ENCODE peak calls at places on chromosomes 4 and X, in eight cellular contexts. D is CD8-positive, alpha-beta T cell; E is thyroid gland; H is IMR-90; R is GM23338; X is esophagus squamous epithelium; T is mammary epithelial cell; I is neuronal stem cell. S is an unnamed sample.

GRCh38 chr4:73053076-73053475 is 16.4 kb downstream of the COX18 start:
- DNase-seq in R (no peak), D (no peak), T (no peak), I (no peak), X (no peak), E (no peak), H (peak), S (no peak)

GRCh38 chr4:87555751-87556619 is 26.8 kb upstream of the SPARCL1 start:
- DNase-seq in T (peak), E (no peak), R (no peak), I (no peak), H (peak), D (no peak), X (no peak), S (no peak)

GRCh38 chr4:19987746-19988145 is 264.0 kb upstream of the SLIT2 start:
- DNase-seq in D (no peak), E (no peak), T (no peak), X (no peak), R (no peak), H (peak), I (no peak), S (no peak)

GRCh38 chrX:88135735-88136134 is 611.3 kb upstream of the CPXCR1 start:
- DNase-seq in D (no peak), E (no peak), I (peak), T (no peak), H (no peak), R (peak), X (no peak), S (no peak)

GRCh38 chr4:41061482-41062185 is 152.7 kb downstream of the APBB2 start:
- DNase-seq in R (no peak), X (no peak), I (no peak), D (no peak), H (peak), E (no peak), T (no peak), S (no peak)

GRCh38 chr4:168569066-168569908 is 72.4 kb downstream of the PALLD start:
- DNase-seq in R (no peak), X (no peak), H (no peak), I (no peak), D (no peak), E (no peak), T (peak), S (no peak)

GRCh38 chrX:150365953-150366911 is 3.1 kb downstream of the MAMLD1 start:
- DNase-seq in E (peak), R (peak), I (peak), T (peak), H (peak), D (no peak), X (no peak), S (peak)

GRCh38 chr4:84401669-84402068 is 97.4 kb downstream of the NKX6-1 start:
- DNase-seq in I (no peak), X (no peak), D (no peak), R (peak), T (no peak), H (no peak), E (peak), S (no peak)

GRCh38 chr4:159608434-159608833 is 505.6 kb downstream of the RAPGEF2 start:
- DNase-seq in I (no peak), T (peak), X (no peak), R (no peak), H (no peak), D (no peak), E (no peak), S (peak)

GRCh38 chrX:132489256-132490085 is 633 bp upstream of the MBNL3 start:
- DNase-seq in I (peak), H (peak), X (no peak), T (peak), R (peak), E (peak), D (peak), S (peak)

GRCh38 chrX:103215037-103215767 is at the start of gene BEX4:
- DNase-seq in H (peak), I (peak), T (peak), X (peak), D (peak), E (peak), R (peak), S (peak)

GRCh38 chr4:93828830-93829530 is 427 bp downstream of the ATOH1 start:
- DNase-seq in E (peak), T (no peak), X (no peak), I (peak), H (no peak), D (no peak), R (peak), S (peak)

GRCh38 chrX:40885984-40886383 is 150.6 kb upstream of the MED14 start:
- DNase-seq in D (no peak), I (no peak), H (no peak), T (no peak), R (no peak), E (no peak), X (no peak), S (no peak)

GRCh38 chrX:13377537-13377936 is 57.7 kb upstream of the ATXN3L start:
- DNase-seq in T (peak), H (peak), I (no peak), R (no peak), X (no peak), E (no peak), D (no peak), S (no peak)

GRCh38 chr4:87219648-87220093 is 747 bp downstream of the KLHL8 start:
- DNase-seq in R (peak), T (no peak), H (peak), D (peak), E (peak), X (peak), I (no peak), S (peak)

GRCh38 chrX:16196829-16197228 is 29.5 kb downstream of the MAGEB17 start:
- DNase-seq in H (no peak), R (no peak), X (no peak), I (no peak), D (no peak), E (no peak), T (no peak), S (no peak)

GRCh38 chr4:43690121-43690520 is 758.5 kb downstream of the KCTD8 start:
- DNase-seq in T (peak), R (no peak), H (peak), I (no peak), D (no peak), X (no peak), E (no peak), S (no peak)

DNA sequence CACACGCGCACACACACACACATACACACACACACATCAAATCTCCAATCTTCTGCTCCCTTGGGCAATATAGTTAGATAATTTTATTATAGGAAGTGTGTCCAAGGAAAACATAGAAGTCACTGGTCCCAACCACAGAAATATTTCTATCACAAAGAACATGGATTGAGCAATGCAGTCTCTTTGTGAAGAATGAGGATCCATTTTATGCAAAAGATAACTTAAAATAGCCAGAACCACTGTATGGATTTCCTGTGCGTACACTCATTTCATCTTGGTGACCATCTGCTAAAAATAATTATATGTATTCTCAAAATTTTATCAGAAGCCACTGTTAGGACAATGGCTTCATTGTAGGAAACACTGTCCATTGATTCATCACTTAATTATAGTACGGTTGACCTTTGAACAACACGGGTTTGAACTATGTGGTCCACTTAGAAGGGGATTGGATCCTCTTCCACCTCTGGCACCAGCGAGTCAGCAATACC is 169.6 kb upstream of the MXRA5 start:
- DNase-seq in X (no peak), I (no peak), T (peak), E (no peak), H (peak), D (no peak), R (no peak), S (no peak)
- H3K27ac ChIP-seq in X (no peak), I (no peak), T (no peak), E (no peak), H (peak), D (no peak), R (no peak), S (no peak)

GRCh38 chrX:74351760-74352159 is 47.8 kb downstream of the ZCCHC13 start:
- DNase-seq in T (peak), H (peak), I (no peak), X (no peak), D (no peak), E (no peak), R (no peak), S (no peak)
- H3K27ac ChIP-seq in T (no peak), H (no peak), I (no peak), X (no peak), D (no peak), E (no peak), R (no peak), S (no peak)

DNA sequence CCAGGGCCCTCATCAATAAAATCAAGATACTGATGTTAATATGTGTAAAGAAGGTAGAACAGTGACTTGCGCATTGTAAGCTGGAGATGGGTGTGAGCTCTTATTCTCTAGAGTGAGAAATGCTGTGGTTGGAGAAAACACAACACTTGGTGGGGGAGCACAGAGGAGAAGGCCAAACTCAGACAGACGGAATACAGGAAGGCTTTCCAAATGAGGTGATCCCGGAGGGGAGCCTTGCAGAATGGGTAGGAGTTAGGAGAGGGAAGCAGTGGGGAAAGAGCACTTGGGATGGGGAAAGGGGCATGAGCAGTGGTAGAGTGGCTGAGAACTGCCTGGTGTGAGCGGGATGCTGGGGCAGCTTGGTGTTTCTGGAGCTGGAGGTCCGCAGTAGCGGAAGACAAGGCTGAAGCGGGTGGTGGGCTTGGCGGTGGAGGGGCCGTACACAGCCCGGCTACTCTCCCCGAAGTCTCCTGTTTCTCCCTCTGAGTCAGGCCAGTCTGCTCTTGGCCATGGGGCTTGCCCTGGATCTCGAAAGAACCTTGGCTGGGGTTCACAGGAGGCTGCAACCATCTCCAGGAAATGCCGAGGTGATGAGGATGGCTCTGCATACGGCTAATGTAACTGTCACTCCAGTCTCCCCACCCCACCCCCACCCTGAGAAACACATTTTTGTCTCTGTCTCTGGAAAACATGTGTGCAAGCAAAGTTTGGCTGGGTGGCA is 11.3 kb upstream of the PLAC1 start:
- DNase-seq in X (no peak), E (no peak), T (peak), R (no peak), H (peak), D (no peak), I (no peak), S (no peak)
- H3K27ac ChIP-seq in X (no peak), E (no peak), T (peak), R (no peak), H (peak), D (no peak), I (no peak), S (no peak)

GRCh38 chrX:38351346-38351745 is 1.1 kb upstream of the OTC start:
- DNase-seq in X (no peak), H (no peak), R (no peak), T (no peak), D (no peak), E (no peak), I (no peak), S (no peak)
- H3K27ac ChIP-seq in X (no peak), H (no peak), R (no peak), T (no peak), D (no peak), E (no peak), I (no peak), S (no peak)

DNA sequence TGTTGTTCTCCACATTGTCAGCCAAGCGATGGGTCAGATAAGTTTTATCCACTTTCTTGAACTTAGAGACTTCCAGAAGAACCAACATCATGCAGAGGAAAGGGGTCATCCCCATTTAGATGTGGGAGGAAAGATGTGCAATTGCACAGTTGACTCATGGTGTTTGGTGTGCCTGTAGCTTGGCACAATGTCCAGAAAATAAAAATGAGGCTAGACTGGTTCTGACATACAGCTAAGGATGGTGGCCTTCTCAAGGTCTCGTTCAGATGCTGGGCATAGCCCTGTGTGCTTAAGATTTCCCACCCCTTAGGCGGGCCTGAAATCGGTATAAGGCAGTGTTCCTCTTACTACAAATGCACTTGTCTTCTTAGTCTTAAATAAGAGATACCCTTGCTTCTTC is 101.1 kb downstream of the PCDH7 start:
- DNase-seq in T (no peak), X (no peak), H (no peak), D (no peak), E (no peak), R (no peak), I (no peak), S (no peak)
- H3K27ac ChIP-seq in T (no peak), X (no peak), H (no peak), D (no peak), E (no peak), R (no peak), I (no peak), S (no peak)

DNA sequence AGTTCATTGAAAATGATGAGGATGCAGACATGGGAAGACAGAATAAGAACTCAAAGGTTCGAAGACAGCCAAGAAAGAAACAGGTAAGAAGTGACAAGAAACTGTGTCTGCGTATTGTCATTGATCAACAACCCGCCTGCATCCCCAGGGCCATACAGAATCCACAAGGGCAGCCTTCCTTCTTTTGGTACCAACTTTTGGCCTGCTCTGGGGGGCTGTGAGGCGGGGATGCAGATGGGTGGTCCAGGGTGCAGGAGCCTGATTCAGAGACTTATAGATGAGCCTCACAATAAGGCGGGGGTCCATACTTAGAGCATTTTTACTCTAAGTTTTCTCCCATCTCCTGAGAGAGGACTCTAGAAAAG is 9.0 kb downstream of the CC2D2A start:
- DNase-seq in I (no peak), X (no peak), E (no peak), R (no peak), H (no peak), D (no peak), T (no peak), S (no peak)
- H3K27ac ChIP-seq in I (no peak), X (peak), E (no peak), R (peak), H (no peak), D (no peak), T (no peak), S (no peak)

GRCh38 chr4:139599076-139599475 is 43.1 kb upstream of the SETD7 start:
- DNase-seq in R (no peak), T (no peak), X (no peak), E (no peak), I (no peak), H (no peak), D (no peak), S (no peak)

GRCh38 chr4:139596680-139597279 is 40.8 kb upstream of the SETD7 start:
- DNase-seq in R (no peak), E (no peak), X (no peak), I (no peak), T (no peak), D (no peak), H (no peak), S (no peak)

GRCh38 chr4:139593091-139593564 is 37.1 kb upstream of the SETD7 start:
- DNase-seq in I (no peak), T (peak), X (no peak), D (no peak), R (peak), H (peak), E (no peak), S (no peak)

GRCh38 chr4:139594591-139595185 is 38.7 kb upstream of the SETD7 start:
- DNase-seq in T (no peak), D (no peak), I (no peak), H (no peak), R (no peak), X (no peak), E (no peak), S (no peak)

DNA sequence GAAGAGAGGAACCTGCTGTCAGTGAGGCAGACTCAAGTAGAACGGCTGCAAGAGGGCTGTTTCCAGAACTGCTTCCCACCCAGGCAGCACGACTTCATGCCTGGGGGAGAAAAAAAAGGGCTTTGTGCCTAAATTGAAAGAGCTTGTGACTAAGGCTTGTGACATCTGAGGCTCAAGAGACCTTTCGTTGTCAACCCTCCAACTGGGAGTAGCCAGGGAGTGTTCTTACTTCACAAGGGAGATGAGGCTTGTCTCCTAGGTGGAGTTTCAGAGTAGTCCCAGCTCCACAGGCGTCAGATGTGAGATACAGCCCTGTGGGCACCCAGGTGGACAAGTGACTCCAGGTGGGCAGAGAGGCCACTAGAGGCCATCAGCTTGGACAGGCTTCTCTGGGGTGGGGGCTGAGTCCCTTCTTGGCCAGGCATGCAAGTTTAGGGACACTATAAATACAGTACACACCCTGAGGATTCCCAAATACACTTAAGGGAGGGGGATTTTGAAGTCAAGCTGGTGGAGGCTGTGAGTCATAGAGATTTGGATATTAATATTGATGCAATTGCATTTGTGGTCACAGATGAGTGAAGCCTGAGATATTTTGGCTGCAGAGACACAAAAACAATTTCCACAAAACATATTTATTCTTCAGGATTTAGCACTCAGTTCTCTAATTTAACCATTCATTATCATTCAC is 40.1 kb upstream of the SETD7 start:
- DNase-seq in X (no peak), T (peak), D (no peak), I (no peak), R (no peak), E (no peak), H (peak), S (no peak)
- H3K27ac ChIP-seq in X (peak), T (no peak), D (no peak), I (no peak), R (no peak), E (no peak), H (no peak), S (no peak)

GRCh38 chr4:76799139-76799538 is 98.8 kb downstream of the SOWAHB start:
- DNase-seq in I (no peak), E (no peak), T (no peak), X (no peak), R (no peak), H (no peak), D (no peak), S (no peak)
- H3K27ac ChIP-seq in I (no peak), E (no peak), T (no peak), X (no peak), R (no peak), H (no peak), D (no peak), S (no peak)